ENCODE peak calls at places on chromosomes 3 and 15, in ten cellular contexts. Z, B, R, A, L, K, J, D, M and X are unnamed samples.

GRCh38 chr3:33791477-33792166 is 6.8 kb upstream of the PDCD6IP start:
- DNase-seq in Z (no peak), B (no peak), R (no peak), A (no peak), L (no peak), K (no peak), J (no peak), D (peak; percentile 16), M (no peak), X (peak; percentile 12)

GRCh38 chr3:157464283-157464682 is 27.6 kb downstream of the PTX3 start:
- DNase-seq in Z (no peak), B (no peak), R (no peak), A (no peak), L (no peak), K (no peak), J (no peak), D (no peak), M (no peak), X (no peak)

GRCh38 chr3:29319262-29319661 is 38.4 kb downstream of the RBMS3 start:
- DNase-seq in Z (no peak), B (no peak), R (no peak), A (no peak), L (no peak), K (no peak), J (no peak), D (no peak), M (no peak), X (no peak)

GRCh38 chr3:43699864-43700263 is 9.1 kb downstream of the ABHD5 start:
- DNase-seq in Z (no peak), B (no peak), R (no peak), A (no peak), L (peak; percentile 15), K (no peak), J (no peak), D (peak; percentile 32), M (no peak), X (no peak)

GRCh38 chr15:97995881-97996603 is 35.5 kb downstream of the ARRDC4 start:
- DNase-seq in Z (peak; percentile 64), B (no peak), R (peak; percentile 37), A (no peak), L (peak; percentile 38), K (no peak), J (no peak), D (peak; percentile 64), M (no peak), X (no peak)

GRCh38 chr3:45795509-45795881 is 841 bp downstream of the SLC6A20 start:
- DNase-seq in Z (no peak), B (no peak), R (no peak), A (no peak), L (no peak), K (no peak), J (no peak), D (no peak), M (no peak), X (no peak)

GRCh38 chr3:100047455-100048141 is 66.7 kb downstream of the FILIP1L start:
- DNase-seq in Z (no peak), B (no peak), R (no peak), A (no peak), L (no peak), K (no peak), J (no peak), D (peak; percentile 97), M (no peak), X (no peak)

GRCh38 chr15:67812232-67812631 is 13.1 kb upstream of the SKOR1 start:
- DNase-seq in Z (no peak), B (no peak), R (no peak), A (no peak), L (no peak), K (no peak), J (no peak), D (no peak), M (no peak), X (no peak)

GRCh38 chr15:91348812-91349500 is 248.9 kb downstream of the SV2B start:
- DNase-seq in Z (no peak), B (no peak), R (no peak), A (no peak), L (no peak), K (no peak), J (no peak), D (peak; percentile 29), M (no peak), X (no peak)

GRCh38 chr3:129383292-129383860 is 45.1 kb downstream of the EFCAB12 start:
- DNase-seq in Z (peak; percentile 79), B (peak; percentile 55), R (peak; percentile 55), A (peak; percentile 44), L (peak; percentile 77), K (no peak), J (no peak), D (peak; percentile 80), M (no peak), X (peak; percentile 55)

GRCh38 chr3:132344666-132345280 is 27.6 kb downstream of the ACP3 start:
- DNase-seq in Z (no peak), B (no peak), R (no peak), A (no peak), L (no peak), K (no peak), J (no peak), D (peak; percentile 57), M (no peak), X (no peak)

GRCh38 chr3:194205675-194206133 is 69.8 kb downstream of the HES1 start:
- DNase-seq in Z (no peak), B (no peak), R (no peak), A (no peak), L (peak; percentile 29), K (no peak), J (no peak), D (peak; percentile 23), M (no peak), X (no peak)